ENCODE peak calls at places on chromosomes 6 and 20, in five cellular contexts. One of them, this sample, is unnamed.

GRCh38 chr6:142737368-142738060 is 207.5 kb downstream of the HIVEP2 start:
- DNase-seq in hepatic stellate cell: no peak
- DNase-seq in A549: no peak
- DNase-seq in Kasumi-1: peak
- DNase-seq in A172: no peak
- DNase-seq in this sample: no peak

GRCh38 chr20:50916257-50916656 is 15.0 kb downstream of the ADNP start:
- DNase-seq in hepatic stellate cell: peak
- DNase-seq in A549: peak
- DNase-seq in Kasumi-1: no peak
- DNase-seq in A172: peak
- DNase-seq in this sample: no peak

GRCh38 chr6:146090474-146090873 is 61.6 kb downstream of the GRM1 start:
- DNase-seq in hepatic stellate cell: no peak
- DNase-seq in A549: no peak
- DNase-seq in Kasumi-1: no peak
- DNase-seq in A172: peak
- DNase-seq in this sample: no peak

GRCh38 chr20:57389695-57390603 is 1.2 kb upstream of the RBM38 start:
- DNase-seq in hepatic stellate cell: no peak
- DNase-seq in A549: no peak
- DNase-seq in Kasumi-1: peak
- DNase-seq in A172: no peak
- DNase-seq in this sample: no peak

GRCh38 chr6:136412410-136412809 is 122.8 kb upstream of the BCLAF1 start:
- DNase-seq in hepatic stellate cell: no peak
- DNase-seq in A549: no peak
- DNase-seq in Kasumi-1: no peak
- DNase-seq in A172: no peak
- DNase-seq in this sample: no peak

GRCh38 chr6:56357616-56358373 is 110.4 kb upstream of the COL21A1 start:
- DNase-seq in hepatic stellate cell: no peak
- DNase-seq in A549: no peak
- DNase-seq in Kasumi-1: no peak
- DNase-seq in A172: peak
- DNase-seq in this sample: no peak

GRCh38 chr6:61586934-61587537 is 699.0 kb downstream of the KHDRBS2 start:
- DNase-seq in hepatic stellate cell: no peak
- DNase-seq in A549: no peak
- DNase-seq in Kasumi-1: peak
- DNase-seq in A172: no peak
- DNase-seq in this sample: no peak

GRCh38 chr6:147738516-147739187 is 230.2 kb downstream of the SAMD5 start:
- DNase-seq in hepatic stellate cell: no peak
- DNase-seq in A549: no peak
- DNase-seq in Kasumi-1: no peak
- DNase-seq in A172: peak
- DNase-seq in this sample: no peak

GRCh38 chr20:49446808-49447207 is 35.7 kb downstream of the KCNB1 start:
- DNase-seq in hepatic stellate cell: no peak
- DNase-seq in A549: peak
- DNase-seq in Kasumi-1: no peak
- DNase-seq in A172: no peak
- DNase-seq in this sample: no peak

GRCh38 chr6:68007717-68008116 is 627.4 kb upstream of the ADGRB3 start:
- DNase-seq in hepatic stellate cell: no peak
- DNase-seq in A549: no peak
- DNase-seq in Kasumi-1: no peak
- DNase-seq in A172: no peak
- DNase-seq in this sample: no peak

GRCh38 chr6:70413829-70414494 is 654 bp downstream of the FAM135A start:
- DNase-seq in hepatic stellate cell: peak
- DNase-seq in A549: peak
- DNase-seq in Kasumi-1: peak
- DNase-seq in A172: peak
- DNase-seq in this sample: peak

This sample was measured in H54.